ENCODE peak calls at places on chromosomes 1 and 21, in nine cellular contexts. V, A, Y, F, E, M, K, N and J are unnamed samples.

GRCh38 chr1:102172200-102172599 is 175.5 kb upstream of the OLFM3 start:
- DNase-seq in M (no peak), F (no peak), Y (no peak), A (no peak), N (no peak), V (no peak), K (no peak), E (no peak), J (no peak)

GRCh38 chr1:217622042-217622441 is 8.8 kb downstream of the GPATCH2 start:
- DNase-seq in Y (no peak), A (no peak), M (no peak), N (no peak), V (no peak), K (no peak), F (no peak), E (no peak), J (no peak)

GRCh38 chr1:172845371-172845770 is 186.5 kb downstream of the FASLG start:
- DNase-seq in K (no peak), M (no peak), N (no peak), Y (no peak), V (no peak), E (peak; percentile 28), A (no peak), F (no peak), J (peak; percentile 16)

GRCh38 chr1:166951050-166951449 is 24.3 kb downstream of the ILDR2 start:
- DNase-seq in N (no peak), E (no peak), Y (no peak), F (no peak), K (no peak), A (no peak), V (no peak), M (no peak), J (no peak)

GRCh38 chr1:231527586-231528174 is 789 bp upstream of the TSNAX start:
- DNase-seq in Y (no peak), K (no peak), F (peak; percentile 19), E (no peak), A (no peak), V (no peak), N (no peak), M (no peak), J (no peak)

GRCh38 chr1:24442764-24443163 is 27.2 kb downstream of the NIPAL3 start:
- DNase-seq in A (no peak), V (no peak), Y (no peak), K (no peak), M (no peak), N (no peak), E (no peak), F (no peak), J (peak; percentile 60)

GRCh38 chr1:113207019-113207418 is 134.0 kb downstream of the LRIG2 start:
- DNase-seq in F (peak; percentile 16), E (no peak), V (no peak), Y (no peak), N (no peak), K (no peak), A (no peak), M (no peak), J (no peak)

GRCh38 chr1:63662846-63663245 is 69.6 kb downstream of the PGM1 start:
- DNase-seq in K (no peak), Y (no peak), M (no peak), F (peak; percentile 98), V (no peak), N (no peak), A (no peak), E (no peak), J (no peak)

GRCh38 chr1:184805667-184806295 is 51.1 kb upstream of the EDEM3 start:
- DNase-seq in V (peak; percentile 87), E (peak; percentile 85), Y (peak; percentile 89), M (peak; percentile 68), K (peak; percentile 93), F (peak; percentile 78), A (peak; percentile 85), N (peak; percentile 92), J (peak; percentile 80)

GRCh38 chr1:212860713-212861581 is 2.9 kb downstream of the FLVCR1 start:
- DNase-seq in E (no peak), Y (peak; percentile 7), N (no peak), F (peak; percentile 70), M (no peak), A (no peak), V (no peak), K (no peak), J (peak; percentile 11)

GRCh38 chr1:42035205-42035829 is 116.6 kb upstream of the HIVEP3 start:
- DNase-seq in F (peak; percentile 65), Y (peak; percentile 80), K (peak; percentile 78), M (no peak), A (no peak), V (no peak), N (peak; percentile 78), E (no peak), J (peak; percentile 47)

GRCh38 chr1:11487196-11487751 is 8.3 kb downstream of the DISP3 start:
- DNase-seq in K (no peak), M (no peak), V (no peak), F (no peak), A (no peak), N (no peak), Y (no peak), E (no peak), J (no peak)

GRCh38 chr1:20322825-20323612 is 32.3 kb downstream of the VWA5B1 start:
- DNase-seq in M (no peak), K (no peak), A (no peak), V (no peak), F (no peak), E (no peak), N (no peak), Y (no peak), J (no peak)

GRCh38 chr1:52592637-52593323 is 9.4 kb upstream of the GPX7 start:
- DNase-seq in F (no peak), A (no peak), Y (no peak), N (no peak), E (no peak), K (no peak), M (no peak), V (no peak), J (no peak)
- H3K4me3 ChIP-seq in F (no peak overlapping the region), A (no peak overlapping the region), Y (no peak overlapping the region), N (no peak overlapping the region), E (no peak overlapping the region), K (no peak overlapping the region), M (no peak overlapping the region), V (no peak overlapping the region), J (no peak overlapping the region)

GRCh38 chr1:38141483-38141882 is 94.9 kb upstream of the POU3F1 start:
- DNase-seq in A (no peak), K (no peak), F (no peak), M (no peak), V (no peak), Y (no peak), E (no peak), N (no peak), J (no peak)

GRCh38 chr1:38137164-38137563 is 90.6 kb upstream of the POU3F1 start:
- DNase-seq in A (no peak), M (no peak), V (no peak), Y (no peak), F (no peak), E (no peak), N (no peak), K (no peak), J (no peak)

GRCh38 chr1:38140025-38140487 is 93.5 kb upstream of the POU3F1 start:
- DNase-seq in F (peak; percentile 20), A (no peak), Y (no peak), N (no peak), M (no peak), E (no peak), V (no peak), K (no peak), J (no peak)

GRCh38 chr1:38135621-38136414 is 89.2 kb upstream of the POU3F1 start:
- DNase-seq in M (no peak), N (no peak), E (no peak), F (no peak), Y (peak; percentile 36), A (no peak), K (no peak), V (no peak), J (no peak)

DNA sequence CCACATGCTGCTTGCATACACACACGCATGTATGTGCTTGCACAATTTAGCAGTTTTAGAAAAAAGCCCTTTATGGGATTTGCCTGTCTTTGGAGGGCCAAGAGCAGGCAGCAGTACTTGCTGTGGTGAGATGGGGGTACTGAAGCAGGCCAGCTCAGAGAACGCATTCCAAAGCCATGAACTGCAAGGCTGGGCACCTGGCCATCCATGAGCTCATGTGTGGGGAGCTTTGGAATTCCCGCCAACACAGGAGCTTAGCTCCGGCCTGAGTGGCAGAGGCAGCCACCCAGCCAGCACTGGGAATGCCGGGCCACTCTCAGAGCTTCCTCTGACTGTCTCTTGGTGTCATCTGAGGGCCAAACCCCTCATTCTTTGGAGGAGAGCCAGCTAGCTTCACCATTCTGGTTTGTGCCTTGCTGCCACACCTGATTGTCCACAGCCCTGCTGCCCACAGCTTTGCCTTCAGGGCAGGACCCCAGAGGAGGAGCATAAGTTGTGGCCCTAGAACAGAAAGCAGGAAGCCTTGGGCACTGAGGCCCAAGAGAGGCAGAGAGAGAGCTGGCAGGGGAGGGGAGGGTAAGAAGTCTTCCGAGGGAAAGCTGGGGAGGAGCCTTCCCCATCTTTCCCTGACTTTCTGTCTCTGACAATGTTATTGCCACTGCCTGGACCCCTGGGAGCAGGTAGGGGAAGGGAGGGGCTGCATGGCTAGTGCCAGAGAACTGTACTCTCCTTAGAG is 92.1 kb upstream of the POU3F1 start:
- DNase-seq in N (peak; percentile 74), Y (peak; percentile 14), V (peak; percentile 78), F (peak; percentile 99), A (peak; percentile 66), M (peak; percentile 96), K (peak; percentile 92), E (no peak), J (peak; percentile 94)
- TF ChIP-seq CTCF in N (no peak), Y (peak; percentile 10), V (no peak), F (no peak), A (no peak), M (peak; percentile 52), K (peak; percentile 46), E (no peak), J (peak; percentile 35)

GRCh38 chr1:230250676-230251075 is 175.5 kb downstream of the PGBD5 start:
- DNase-seq in A (no peak), N (no peak), E (no peak), Y (no peak), F (no peak), M (no peak), K (no peak), V (no peak), J (no peak)
- H3K4me3 ChIP-seq in A (no peak overlapping the region), N (no peak overlapping the region), E (no peak overlapping the region), Y (no peak overlapping the region), F (no peak overlapping the region), M (no peak overlapping the region), K (no peak overlapping the region), V (no peak overlapping the region), J (no peak overlapping the region)

GRCh38 chr21:40797881-40798280 is 49.1 kb downstream of the DSCAM start:
- DNase-seq in N (no peak), K (no peak), V (no peak), A (no peak), M (no peak), Y (no peak), F (no peak), E (no peak), J (peak; percentile 4)

GRCh38 chr21:40793057-40793456 is 53.9 kb downstream of the DSCAM start:
- DNase-seq in V (no peak), K (no peak), F (no peak), A (no peak), N (no peak), Y (no peak), E (no peak), M (no peak), J (peak; percentile 49)

GRCh38 chr21:40800126-40800525 is 46.8 kb downstream of the DSCAM start:
- DNase-seq in E (no peak), A (no peak), V (no peak), F (no peak), N (no peak), K (no peak), M (no peak), Y (no peak), J (no peak)

GRCh38 chr21:40795313-40795712 is 51.6 kb downstream of the DSCAM start:
- DNase-seq in M (no peak), Y (no peak), A (no peak), K (no peak), N (no peak), E (no peak), V (no peak), F (no peak), J (no peak)
- TF ChIP-seq CTCF in M (no peak), Y (no peak), A (no peak), K (no peak), N (no peak), E (no peak), V (no peak), F (no peak), J (no peak)